ENCODE peak calls at places on chromosome 16, in four cellular contexts. W is endothelial cell, D is ovary, A is AG04449. V is an unnamed sample.

GRCh38 chr16:86791287-86792074 is 213.1 kb downstream of the FOXL1 start:
- DNase-seq in D (no peak), A (no peak), W (no peak), V (no peak)

GRCh38 chr16:68064791-68065365 is 20.3 kb upstream of the NFATC3 start:
- DNase-seq in A (peak; percentile 80), D (peak; percentile 62), W (peak; percentile 82), V (peak; percentile 63)

GRCh38 chr16:13928644-13929043 is 8.7 kb downstream of the ERCC4 start:
- DNase-seq in W (no peak), A (no peak), D (no peak), V (no peak)

GRCh38 chr16:27436065-27436464 is 34.1 kb downstream of the IL21R start:
- DNase-seq in D (no peak), W (no peak), A (no peak), V (no peak)

GRCh38 chr16:83215417-83216001 is 588.7 kb downstream of the CDH13 start:
- DNase-seq in A (no peak), D (no peak), W (peak; percentile 81), V (peak; percentile 65)

GRCh38 chr16:81585785-81586184 is 141.2 kb downstream of the CMIP start:
- DNase-seq in D (no peak), W (peak; percentile 46), A (no peak), V (no peak)

GRCh38 chr16:3295783-3296182 is 9.4 kb downstream of the TIGD7 start:
- DNase-seq in D (no peak), A (no peak), W (no peak), V (no peak)

GRCh38 chr16:60203525-60204124 is 1469.5 kb upstream of the GOT2 start:
- DNase-seq in A (no peak), D (no peak), W (peak; percentile 9), V (no peak)

GRCh38 chr16:78230832-78231231 is 131.4 kb downstream of the WWOX start:
- DNase-seq in D (no peak), W (no peak), A (no peak), V (no peak)

GRCh38 chr16:13435873-13436474 is 484.0 kb upstream of the ERCC4 start:
- DNase-seq in A (no peak), D (no peak), W (peak; percentile 11), V (no peak)

GRCh38 chr16:68049448-68049847 is 26.4 kb downstream of the DUS2 start:
- DNase-seq in D (no peak), W (no peak), A (no peak), V (no peak)

GRCh38 chr16:20538687-20539086 is 37.5 kb downstream of the ACSM2B start:
- DNase-seq in D (no peak), W (no peak), A (no peak), V (no peak)

GRCh38 chr16:8934601-8935000 is 29.1 kb downstream of the USP7 start:
- DNase-seq in W (no peak), D (no peak), A (no peak), V (no peak)

GRCh38 chr16:66459878-66460277 is 32.8 kb downstream of the BEAN1 start:
- DNase-seq in A (no peak), D (no peak), W (no peak), V (no peak)

DNA sequence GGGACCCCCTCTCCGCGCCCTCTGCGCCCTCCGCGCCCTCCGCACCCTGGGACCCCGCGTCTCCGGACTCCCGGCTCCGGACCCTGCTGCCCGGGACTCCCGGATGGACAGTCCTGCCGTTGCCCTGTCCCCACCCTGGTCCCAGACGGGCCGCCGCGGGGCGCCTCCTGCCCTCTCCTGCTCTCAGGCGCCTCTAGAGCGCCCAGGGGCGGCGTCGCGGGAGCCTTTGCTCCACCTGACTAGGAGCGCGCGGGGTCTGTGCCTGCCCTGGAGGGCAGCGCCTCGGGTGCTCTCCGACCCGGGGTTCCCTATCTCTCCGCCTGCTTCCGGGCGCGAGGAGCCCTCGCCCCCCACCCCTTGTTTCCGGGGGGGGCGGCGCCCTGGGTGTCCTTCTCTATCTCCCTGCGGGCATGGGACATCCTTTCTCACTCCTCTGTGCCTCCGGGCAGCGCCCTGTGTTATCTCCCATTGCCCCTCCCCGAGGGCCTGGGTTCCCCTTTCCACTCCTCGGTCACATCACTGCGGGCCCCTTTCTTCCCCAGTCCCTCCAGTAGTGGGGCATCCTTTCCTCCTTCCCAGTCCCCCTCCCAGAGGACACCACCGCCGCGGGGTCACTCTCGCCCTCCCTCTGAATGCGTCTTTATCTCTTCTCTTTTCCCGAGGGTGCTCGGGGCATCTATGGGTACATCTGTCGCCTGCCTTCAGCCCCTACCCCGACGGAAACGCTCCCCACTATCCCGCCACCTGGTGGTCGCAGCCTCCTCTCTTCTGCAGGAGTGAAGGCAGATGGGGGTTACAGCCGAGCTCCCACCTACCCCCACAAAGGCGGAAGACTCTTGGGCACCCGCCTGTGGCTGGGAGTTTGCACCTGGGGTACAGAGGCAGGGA is 865 bp downstream of the PRKCB start:
- DNase-seq in D (no peak), W (peak; percentile 22), A (no peak), V (peak; percentile 8)
- TF ChIP-seq CTCF in D (no peak), W (no peak), A (no peak), V (peak; percentile 34)

GRCh38 chr16:25709182-25709581 is 17.4 kb downstream of the HS3ST4 start:
- DNase-seq in A (no peak), W (no peak), D (no peak), V (no peak)

GRCh38 chr16:25713785-25714570 is 22.2 kb downstream of the HS3ST4 start:
- DNase-seq in A (no peak), W (no peak), D (no peak), V (no peak)

GRCh38 chr16:25707553-25707952 is 15.8 kb downstream of the HS3ST4 start:
- DNase-seq in W (no peak), D (no peak), A (no peak), V (no peak)

GRCh38 chr16:25707982-25708583 is 16.3 kb downstream of the HS3ST4 start:
- DNase-seq in D (no peak), W (peak; percentile 25), A (no peak), V (no peak)
- TF ChIP-seq CTCF in D (no peak), W (peak; percentile 62), A (no peak), V (peak; percentile 69)

GRCh38 chr16:73047536-73048291 is at the start of gene ZFHX3:
- DNase-seq in D (peak; percentile 48), W (no peak), A (no peak), V (peak; percentile 57)
- TF ChIP-seq CTCF in D (no peak), W (no peak), A (no peak), V (no peak)

DNA sequence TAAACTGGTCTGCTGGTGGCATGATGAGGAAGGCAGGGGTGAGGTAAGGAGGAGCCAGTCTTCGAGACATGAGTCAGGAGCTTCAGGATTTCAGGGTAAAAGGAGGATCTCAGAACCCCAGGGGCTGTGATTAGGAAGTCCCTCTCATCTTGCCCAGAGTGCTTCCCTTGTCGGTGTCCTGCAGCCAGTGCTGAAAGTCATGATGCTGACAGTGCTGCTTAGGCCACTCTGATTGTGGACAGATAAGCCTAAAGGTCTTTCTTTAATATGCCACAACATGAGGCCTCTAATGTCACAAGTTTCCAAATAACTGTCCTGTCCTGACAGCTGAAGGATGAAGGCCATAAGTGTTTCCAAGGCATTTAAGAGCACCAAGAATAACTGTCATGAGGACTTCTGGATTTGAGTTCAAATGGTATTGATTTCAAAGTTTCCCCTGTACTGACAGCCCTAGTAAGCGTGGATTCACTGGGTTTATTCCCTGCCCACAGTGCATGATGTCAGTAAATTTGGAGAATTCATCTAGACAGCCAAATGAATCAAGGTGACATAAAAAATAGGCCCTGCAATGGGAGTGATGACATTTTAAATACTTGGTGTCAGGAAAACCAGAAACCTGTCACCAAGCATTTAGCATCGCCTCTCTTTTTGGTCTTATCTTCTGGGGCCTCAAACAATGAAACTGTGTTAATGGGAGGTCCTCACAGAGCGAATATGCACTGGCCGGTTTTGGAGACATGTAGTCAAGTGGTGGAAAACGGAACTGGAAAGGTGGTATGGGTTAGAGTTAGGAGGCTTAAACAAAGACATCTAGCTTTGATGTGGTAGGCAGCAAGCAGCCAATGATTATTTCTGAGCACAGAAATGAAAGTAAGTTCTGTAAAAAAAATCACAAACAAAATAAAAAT is 29.2 kb downstream of the COG4 start:
- DNase-seq in D (no peak), W (no peak), A (no peak), V (no peak)
- TF ChIP-seq CTCF in D (no peak), W (no peak), A (no peak), V (no peak)

DNA sequence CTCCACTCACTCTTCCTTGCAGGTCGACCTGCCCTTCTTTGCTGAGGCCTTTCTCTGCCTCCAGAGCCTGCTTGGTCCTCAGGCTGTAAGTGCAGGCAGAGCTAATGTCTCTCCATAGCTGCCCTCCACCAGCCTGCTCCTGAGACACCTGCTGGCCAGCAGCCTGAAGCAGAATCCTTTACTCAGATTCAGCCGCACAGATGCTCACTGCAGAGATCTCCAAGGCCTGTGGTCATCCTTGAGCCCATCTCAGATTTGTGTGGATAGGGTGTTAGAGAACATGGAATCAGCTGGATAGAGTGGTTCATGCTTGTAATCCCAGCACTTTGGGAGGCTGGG is 11.5 kb downstream of the DEXI start:
- DNase-seq in A (no peak), D (no peak), W (no peak), V (no peak)
- TF ChIP-seq CTCF in A (no peak), D (no peak), W (no peak), V (no peak)

DNA sequence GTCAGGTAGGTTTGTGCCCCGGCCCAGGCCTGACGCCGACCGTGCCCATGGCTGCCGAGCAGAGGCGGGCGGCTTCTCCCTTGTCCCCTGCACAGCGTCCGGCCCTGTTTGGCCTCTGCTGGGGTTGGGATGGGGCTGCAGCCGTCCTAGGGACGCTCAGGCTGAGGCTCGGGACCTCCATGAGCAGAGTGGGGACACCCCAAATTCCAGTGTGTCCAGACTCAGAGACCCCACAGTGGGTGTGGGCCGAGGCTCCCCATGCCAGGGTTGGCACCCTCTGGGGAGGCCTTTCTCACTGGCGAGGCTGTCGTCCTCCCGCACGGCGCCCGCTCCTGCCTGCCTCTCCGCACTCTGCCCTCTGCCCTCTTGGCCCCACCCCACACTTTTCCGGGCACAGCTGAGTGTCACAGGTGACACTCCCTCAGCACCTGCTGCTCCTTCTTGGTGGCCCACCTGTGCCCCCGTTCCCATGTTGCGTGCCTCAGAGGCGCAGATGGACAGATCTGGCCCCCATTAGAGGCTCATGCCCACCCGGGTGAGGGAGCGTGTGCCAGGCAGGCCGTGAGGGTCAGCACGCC is 16.1 kb downstream of the TRAF7 start:
- DNase-seq in A (no peak), W (no peak), D (no peak), V (no peak)
- TF ChIP-seq CTCF in A (no peak), W (no peak), D (no peak), V (no peak)

DNA sequence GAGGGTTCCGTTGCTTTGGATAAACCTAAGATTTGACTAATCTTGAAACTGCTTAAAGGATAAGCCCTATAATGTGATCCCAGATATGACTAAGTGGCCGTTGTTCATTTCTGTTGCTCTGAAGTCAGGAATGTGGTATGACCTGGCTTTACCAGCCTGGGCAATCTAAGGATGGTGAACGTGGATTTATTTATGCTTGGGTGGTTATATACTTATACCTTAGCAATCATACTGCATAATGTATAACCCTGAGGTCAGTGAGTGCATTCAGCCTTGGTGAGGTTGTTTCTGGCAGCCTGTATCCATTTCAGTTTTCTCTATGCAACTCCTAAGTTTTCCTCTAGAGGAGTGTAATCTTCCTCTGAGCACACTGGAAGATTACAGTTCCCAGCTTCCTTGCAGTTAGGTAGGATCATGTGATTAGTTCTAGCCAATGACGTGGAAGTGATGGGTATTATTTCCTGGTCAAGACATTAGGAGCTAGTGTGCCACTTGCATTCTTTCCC is 41.9 kb downstream of the FTO start:
- DNase-seq in A (no peak), D (no peak), W (no peak), V (no peak)
- TF ChIP-seq CTCF in A (no peak), D (no peak), W (no peak), V (no peak)

GRCh38 chr16:31488630-31489564 is 6.0 kb downstream of the SLC5A2 start:
- DNase-seq in D (no peak), W (no peak), A (no peak), V (no peak)
- TF ChIP-seq CTCF in D (no peak), W (no peak), A (no peak), V (no peak)

GRCh38 chr16:1375741-1376410 is 24.1 kb downstream of the GNPTG start:
- DNase-seq in A (no peak), W (no peak), D (no peak), V (no peak)
- TF ChIP-seq CTCF in A (no peak), W (no peak), D (no peak), V (no peak)